ENCODE peak calls at places on chromosomes 6 and 20, in six cellular contexts. Q is head of caudate nucleus; J is GM03348; V is HS-5; P is activated CD8-positive, alpha-beta T cell treated with anti-CD3 and anti-CD28 coated beads for 36 hours; W is IMR-90. E is an unnamed sample.

GRCh38 chr6:113858067-113858604 is 991 bp downstream of the MARCKS start:
- DNase-seq in W (peak), V (no peak), Q (peak), J (peak), P (peak), E (peak)

GRCh38 chr6:82080767-82081166 is 166.8 kb downstream of the IBTK start:
- DNase-seq in J (no peak), W (no peak), V (no peak), Q (no peak), P (no peak), E (no peak)

GRCh38 chr6:146357578-146358340 is 185.9 kb upstream of the RAB32 start:
- DNase-seq in Q (no peak), V (peak), P (no peak), W (peak), J (peak), E (peak)

GRCh38 chr20:3031524-3032147 is 11.8 kb upstream of the GNRH2 start:
- DNase-seq in P (no peak), Q (no peak), W (no peak), J (no peak), V (no peak), E (no peak)

GRCh38 chr20:1255675-1256074 is 10.4 kb upstream of the SNPH start:
- DNase-seq in Q (no peak), P (no peak), J (no peak), V (no peak), W (no peak), E (no peak)

GRCh38 chr6:167589615-167589940 is 237.1 kb upstream of the AFDN start:
- DNase-seq in J (no peak), P (no peak), W (no peak), Q (no peak), V (no peak), E (no peak)

GRCh38 chr20:9958693-9959092 is 76.1 kb upstream of the ANKEF1 start:
- DNase-seq in V (no peak), P (no peak), W (no peak), Q (no peak), J (no peak), E (no peak)

GRCh38 chr6:70166088-70166958 is 136.6 kb downstream of the COL9A1 start:
- DNase-seq in Q (peak), J (peak), P (peak), V (no peak), W (peak), E (peak)

GRCh38 chr6:149723771-149724417 is 6.0 kb upstream of the LATS1 start:
- DNase-seq in P (peak), J (peak), Q (peak), V (peak), W (peak), E (peak)

GRCh38 chr6:121755500-121755899 is 320.1 kb downstream of the GJA1 start:
- DNase-seq in V (no peak), P (no peak), Q (no peak), J (no peak), W (no peak), E (no peak)

GRCh38 chr6:109282732-109283131 is 99.5 kb downstream of the CD164 start:
- DNase-seq in W (no peak), V (no peak), Q (no peak), J (no peak), P (no peak), E (no peak)

GRCh38 chr6:3383525-3383924 is 73.3 kb downstream of the SLC22A23 start:
- DNase-seq in Q (no peak), J (no peak), V (peak), P (no peak), W (peak), E (peak)

GRCh38 chr6:146289816-146290588 is 253.6 kb upstream of the RAB32 start:
- DNase-seq in W (peak), V (peak), Q (no peak), P (no peak), J (peak), E (peak)

GRCh38 chr6:100001915-100002388 is 7.9 kb upstream of the MCHR2 start:
- DNase-seq in P (peak), V (peak), W (peak), J (peak), Q (peak), E (peak)

GRCh38 chr20:38144608-38145093 is 20.4 kb downstream of the TGM2 start:
- DNase-seq in V (no peak), J (no peak), P (no peak), Q (no peak), W (no peak), E (no peak)

GRCh38 chr20:31864521-31865400 is 5.6 kb downstream of the DUSP15 start:
- DNase-seq in Q (no peak), J (no peak), P (no peak), V (no peak), W (no peak), E (no peak)

GRCh38 chr6:170292778-170293164 is 1.9 kb upstream of the DLL1 start:
- DNase-seq in W (no peak), P (peak), J (no peak), Q (no peak), V (no peak), E (peak)

GRCh38 chr20:63628246-63628975 is 1.5 kb upstream of the GMEB2 start:
- DNase-seq in P (peak), J (peak), Q (peak), W (peak), V (peak), E (peak)

GRCh38 chr6:137765044-137765443 is 102.0 kb upstream of the TNFAIP3 start:
- DNase-seq in V (no peak), Q (no peak), J (no peak), P (no peak), W (no peak), E (peak)

GRCh38 chr6:50922579-50923525 is 104.2 kb downstream of the TFAP2B start:
- DNase-seq in P (no peak), J (no peak), Q (no peak), V (no peak), W (no peak), E (no peak)

GRCh38 chr6:73631849-73632248 is 21.9 kb downstream of the SLC17A5 start:
- DNase-seq in Q (no peak), J (no peak), P (no peak), V (no peak), W (peak), E (peak)

GRCh38 chr6:38955876-38956275 is 92.7 kb upstream of the GLP1R start:
- DNase-seq in V (no peak), Q (peak), W (no peak), P (no peak), J (no peak), E (no peak)

GRCh38 chr6:296151-297122 is 4.2 kb downstream of the DUSP22 start:
- DNase-seq in Q (peak), V (no peak), W (no peak), J (no peak), P (peak), E (peak)

GRCh38 chr20:1300083-1300840 is 28.7 kb downstream of the SDCBP2 start:
- DNase-seq in P (no peak), Q (no peak), J (no peak), W (no peak), V (no peak), E (no peak)

GRCh38 chr6:25958700-25959162 is 3.9 kb upstream of the TRIM38 start:
- DNase-seq in V (no peak), J (no peak), W (peak), P (no peak), Q (no peak), E (no peak)